ENCODE peak calls at places on chromosome 11, in seven cellular contexts. O is K562, C is HCT116, G is H1, H is HepG2, I is Panc1, K is SK-N-SH. A is an unnamed sample.

GRCh38 chr11:126185200-126186030 is 26.0 kb downstream of the RPUSD4 start:
- DNase-seq in O (no peak), C (no peak), G (no peak), H (peak), I (no peak), K (no peak), A (no peak)

GRCh38 chr11:104843150-104843837 is 55.0 kb downstream of the CASP12 start:
- DNase-seq in O (no peak), C (no peak), G (no peak), H (no peak), I (no peak), K (no peak), A (no peak)

GRCh38 chr11:85947431-85948272 is 92.5 kb downstream of the CCDC83 start:
- DNase-seq in O (no peak), C (no peak), G (no peak), H (no peak), I (peak), K (no peak), A (no peak)

GRCh38 chr11:83791557-83791956 is 505.4 kb upstream of the CCDC90B start:
- DNase-seq in O (no peak), C (no peak), G (no peak), H (no peak), I (no peak), K (no peak), A (no peak)

GRCh38 chr11:45568031-45568430 is 97.4 kb downstream of the CHST1 start:
- DNase-seq in O (no peak), C (no peak), G (no peak), H (no peak), I (no peak), K (no peak), A (no peak)

GRCh38 chr11:77181226-77181625 is 53.2 kb downstream of the MYO7A start:
- DNase-seq in O (no peak), C (no peak), G (no peak), H (no peak), I (no peak), K (no peak), A (no peak)

GRCh38 chr11:65013692-65014145 is 241 bp upstream of the ARL2 start:
- DNase-seq in O (peak), C (peak), G (no peak), H (no peak), I (no peak), K (peak), A (peak)

GRCh38 chr11:87431386-87431785 is 393.7 kb downstream of the TMEM135 start:
- DNase-seq in O (no peak), C (no peak), G (no peak), H (no peak), I (no peak), K (no peak), A (no peak)

GRCh38 chr11:67197606-67198005 is 68.7 kb upstream of the GRK2 start:
- DNase-seq in O (no peak), C (no peak), G (no peak), H (no peak), I (no peak), K (no peak), A (no peak)

GRCh38 chr11:8225589-8226036 is 38.1 kb downstream of the LMO1 start:
- DNase-seq in O (peak), C (peak), G (peak), H (peak), I (peak), K (peak), A (no peak)

GRCh38 chr11:130160460-130161090 is 993 bp downstream of the ST14 start:
- DNase-seq in O (no peak), C (no peak), G (peak), H (no peak), I (no peak), K (no peak), A (no peak)

GRCh38 chr11:118104491-118104890 is 17.7 kb upstream of the SMIM35 start:
- DNase-seq in O (no peak), C (no peak), G (no peak), H (no peak), I (no peak), K (no peak), A (no peak)

GRCh38 chr11:65448418-65449196 is 26.0 kb downstream of the NEAT1 start:
- DNase-seq in O (peak), C (no peak), G (no peak), H (no peak), I (no peak), K (no peak), A (no peak)

GRCh38 chr11:79453617-79454016 is 12.8 kb upstream of the TENM4 start:
- DNase-seq in O (no peak), C (no peak), G (no peak), H (no peak), I (no peak), K (no peak), A (no peak)

GRCh38 chr11:5808500-5809121 is at the start of gene OR52N2:
- DNase-seq in O (peak), C (peak), G (peak), H (peak), I (peak), K (peak), A (peak)

GRCh38 chr11:105713696-105714095 is 103.8 kb downstream of the GRIA4 start:
- DNase-seq in O (no peak), C (no peak), G (no peak), H (no peak), I (no peak), K (no peak), A (no peak)

GRCh38 chr11:63920126-63920869 is 3.3 kb upstream of the RCOR2 start:
- DNase-seq in O (no peak), C (no peak), G (peak), H (peak), I (no peak), K (peak), A (no peak)

GRCh38 chr11:65060913-65061408 is 2.6 kb upstream of the NAALADL1 start:
- DNase-seq in O (no peak), C (no peak), G (peak), H (peak), I (no peak), K (no peak), A (no peak)

GRCh38 chr11:71440021-71440755 is 8.0 kb downstream of the DHCR7 start:
- DNase-seq in O (no peak), C (no peak), G (no peak), H (no peak), I (no peak), K (no peak), A (no peak)

GRCh38 chr11:130448416-130449068 is at the start of gene ADAMTS15:
- DNase-seq in O (no peak), C (peak), G (peak), H (peak), I (no peak), K (peak), A (no peak)

GRCh38 chr11:6568191-6568918 is 35.1 kb downstream of the RRP8 start:
- DNase-seq in O (peak), C (no peak), G (peak), H (no peak), I (no peak), K (no peak), A (no peak)

GRCh38 chr11:3989251-3989650 is 105.3 kb upstream of the RRM1 start:
- DNase-seq in O (no peak), C (no peak), G (peak), H (no peak), I (no peak), K (no peak), A (no peak)

GRCh38 chr11:75465701-75466531 is 32.9 kb upstream of the KLHL35 start:
- DNase-seq in O (no peak), C (no peak), G (no peak), H (no peak), I (no peak), K (no peak), A (no peak)

GRCh38 chr11:35553831-35554230 is 28.4 kb upstream of the PAMR1 start:
- DNase-seq in O (no peak), C (no peak), G (no peak), H (no peak), I (no peak), K (no peak), A (no peak)

GRCh38 chr11:20881328-20882079 is 212.1 kb downstream of the NELL1 start:
- DNase-seq in O (no peak), C (no peak), G (no peak), H (no peak), I (no peak), K (no peak), A (no peak)

GRCh38 chr11:11805228-11805627 is 36.5 kb upstream of the USP47 start:
- DNase-seq in O (no peak), C (no peak), G (no peak), H (no peak), I (no peak), K (no peak), A (no peak)

GRCh38 chr11:47213985-47214564 is 699 bp upstream of the DDB2 start:
- DNase-seq in O (no peak), C (peak), G (peak), H (peak), I (peak), K (peak), A (peak)

GRCh38 chr11:102911758-102912481 is 37.1 kb upstream of the MMP12 start:
- DNase-seq in O (no peak), C (no peak), G (no peak), H (no peak), I (no peak), K (no peak), A (no peak)

GRCh38 chr11:90288207-90288821 is 65.5 kb upstream of the CHORDC1 start:
- DNase-seq in O (peak), C (peak), G (no peak), H (peak), I (peak), K (peak), A (no peak)

GRCh38 chr11:118175031-118175531 is 1.4 kb downstream of the SCN2B start:
- DNase-seq in O (no peak), C (no peak), G (no peak), H (peak), I (no peak), K (no peak), A (no peak)

GRCh38 chr11:3147257-3147619 is 17.9 kb downstream of the OSBPL5 start:
- DNase-seq in O (no peak), C (no peak), G (no peak), H (no peak), I (no peak), K (no peak), A (no peak)

GRCh38 chr11:45665206-45665932 is at the start of gene CHST1:
- DNase-seq in O (peak), C (no peak), G (peak), H (no peak), I (no peak), K (peak), A (no peak)

GRCh38 chr11:64343740-64344133 is 3.7 kb downstream of the CCDC88B start:
- DNase-seq in O (no peak), C (no peak), G (no peak), H (no peak), I (no peak), K (peak), A (no peak)

GRCh38 chr11:35364101-35364780 is 55.1 kb downstream of the SLC1A2 start:
- DNase-seq in O (no peak), C (peak), G (no peak), H (no peak), I (no peak), K (no peak), A (no peak)

GRCh38 chr11:120331301-120331966 is 4.8 kb upstream of the ARHGEF12 start:
- DNase-seq in O (no peak), C (no peak), G (no peak), H (no peak), I (no peak), K (no peak), A (no peak)

GRCh38 chr11:134385774-134386565 is 26.1 kb downstream of the B3GAT1 start:
- DNase-seq in O (no peak), C (no peak), G (no peak), H (no peak), I (no peak), K (peak), A (no peak)

GRCh38 chr11:122723576-122723975 is 68.1 kb downstream of the UBASH3B start:
- DNase-seq in O (no peak), C (no peak), G (no peak), H (no peak), I (no peak), K (no peak), A (no peak)
- TF ChIP-seq SIN3A in O (no peak), C (no peak), G (no peak), H (no peak), I (no peak), K (no peak), A (no peak)

DNA sequence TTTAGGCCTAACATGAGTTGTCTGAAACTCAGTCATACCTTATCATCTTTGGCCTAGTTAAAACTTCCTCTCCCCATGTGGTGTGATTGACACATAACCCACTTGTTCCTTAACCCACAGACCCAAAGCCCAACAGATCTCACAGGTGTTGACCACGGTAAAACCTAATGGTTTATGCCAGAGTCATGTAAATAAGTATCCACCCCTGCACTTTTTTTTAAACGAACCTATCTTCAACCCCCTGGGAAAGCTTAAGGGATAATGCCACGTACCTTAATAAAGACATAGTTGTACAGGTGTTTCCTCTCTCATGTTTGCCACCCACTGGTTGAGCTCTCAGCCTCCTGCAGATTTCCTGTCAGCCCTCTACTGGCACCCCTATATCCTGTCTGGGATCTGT is 709.3 kb upstream of the CCDC179 start:
- DNase-seq in O (no peak), C (no peak), G (no peak), H (no peak), I (no peak), K (no peak), A (peak)
- TF ChIP-seq SIN3A in O (no peak), C (no peak), G (no peak), H (no peak), I (no peak), K (no peak), A (no peak)

DNA sequence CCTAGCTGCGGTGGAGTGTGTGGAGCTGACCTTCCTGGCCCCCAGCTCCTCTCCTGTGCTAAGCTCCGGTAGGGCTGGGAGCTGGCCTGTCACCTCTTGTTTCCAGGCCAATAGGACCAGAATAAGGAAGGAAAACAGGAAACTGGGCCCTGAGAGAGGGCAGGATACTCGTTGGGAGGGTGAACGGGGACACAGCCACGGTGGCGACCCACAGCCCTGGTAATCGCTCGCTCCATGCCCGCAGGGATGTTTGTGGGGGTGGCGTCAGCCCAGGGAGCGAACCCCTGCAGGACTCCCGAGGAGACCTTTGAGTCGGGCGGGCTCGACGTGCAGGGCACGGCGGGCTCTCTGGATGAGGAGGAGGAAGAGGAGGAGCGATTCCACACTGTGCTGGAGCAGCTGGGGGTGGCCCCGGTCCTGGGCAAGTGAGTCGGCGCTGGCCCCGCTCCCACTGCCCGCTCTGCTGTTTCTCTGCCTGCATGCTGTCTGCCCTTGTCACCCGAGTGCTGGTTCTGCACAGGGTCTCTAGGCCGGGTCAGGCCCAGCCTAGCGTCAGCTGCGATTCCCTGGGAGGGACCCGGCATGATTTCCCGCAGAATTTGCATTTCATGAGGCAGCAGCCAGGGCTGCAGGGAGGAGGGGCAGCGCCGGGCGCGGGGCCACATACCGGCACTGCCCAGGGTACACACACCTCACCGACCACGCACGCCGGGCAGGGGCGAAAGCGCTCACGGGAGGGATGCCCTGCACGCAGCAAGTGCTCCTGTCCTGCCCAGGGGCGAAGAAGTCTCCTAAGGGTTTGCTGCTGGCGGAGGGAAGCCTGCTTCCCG is 1.6 kb downstream of the CRACR2B start:
- DNase-seq in O (no peak), C (no peak), G (peak), H (no peak), I (no peak), K (no peak), A (no peak)
- TF ChIP-seq SIN3A in O (no peak), C (no peak), G (peak), H (no peak), I (peak), K (no peak), A (no peak)

GRCh38 chr11:60950933-60951610 is 904 bp downstream of the SLC15A3 start:
- DNase-seq in O (no peak), C (no peak), G (peak), H (no peak), I (no peak), K (no peak), A (no peak)

GRCh38 chr11:60953781-60954180 is 1.8 kb upstream of the SLC15A3 start:
- DNase-seq in O (no peak), C (no peak), G (no peak), H (no peak), I (no peak), K (no peak), A (no peak)

GRCh38 chr11:60951611-60951908 is 416 bp downstream of the SLC15A3 start:
- DNase-seq in O (no peak), C (no peak), G (no peak), H (no peak), I (no peak), K (no peak), A (no peak)

GRCh38 chr11:60952742-60953170 is 780 bp upstream of the SLC15A3 start:
- DNase-seq in O (no peak), C (no peak), G (no peak), H (no peak), I (no peak), K (no peak), A (no peak)

GRCh38 chr11:60951909-60952741 is at the start of gene SLC15A3:
- DNase-seq in O (no peak), C (no peak), G (peak), H (no peak), I (no peak), K (no peak), A (peak)
- TF ChIP-seq SIN3A in O (no peak), C (no peak), G (no peak), H (no peak), I (no peak), K (no peak), A (no peak)

GRCh38 chr11:124762077-124762623 is at the start of gene ESAM:
- DNase-seq in O (peak), C (no peak), G (peak), H (no peak), I (no peak), K (peak), A (no peak)
- TF ChIP-seq SIN3A in O (no peak), C (no peak), G (no peak), H (no peak), I (no peak), K (no peak), A (no peak)

GRCh38 chr11:127994736-127995135 is 592.6 kb downstream of the ETS1 start:
- DNase-seq in O (no peak), C (no peak), G (no peak), H (no peak), I (no peak), K (no peak), A (no peak)
- TF ChIP-seq SIN3A in O (no peak), C (no peak), G (no peak), H (no peak), I (no peak), K (no peak), A (no peak)

A was measured in GM12878.